ENCODE peak calls at places on chromosomes 1 and 21, in eight cellular contexts. Z is lung, U is tibial nerve, H is breast epithelium, D is sigmoid colon, V is endothelial cell of umbilical vein, F is epithelial cell of esophagus, M is natural killer cell. N is an unnamed sample.

GRCh38 chr1:153612111-153612754 is 704 bp downstream of the S100A16 start:
- DNase-seq in Z (no peak), U (no peak), H (peak; percentile 62), D (no peak), V (no peak), F (peak; percentile 33), M (no peak), N (no peak)

GRCh38 chr1:215637041-215637573 is 70.0 kb downstream of the KCTD3 start:
- DNase-seq in Z (no peak), U (peak; percentile 40), H (peak; percentile 79), D (peak; percentile 87), V (no peak), F (peak; percentile 32), M (no peak), N (peak; percentile 44)

GRCh38 chr1:182309631-182310351 is 81.8 kb downstream of the GLUL start:
- DNase-seq in Z (no peak), U (no peak), H (no peak), D (no peak), V (no peak), F (peak; percentile 5), M (no peak), N (no peak)

GRCh38 chr21:44857127-44857892 is 16.2 kb downstream of the PTTG1IP start:
- DNase-seq in Z (no peak), U (no peak), H (no peak), D (no peak), V (no peak), F (no peak), M (no peak), N (no peak)

GRCh38 chr1:7576946-7577657 is 194.0 kb upstream of the VAMP3 start:
- DNase-seq in Z (no peak), U (no peak), H (no peak), D (peak; percentile 52), V (peak; percentile 43), F (peak; percentile 18), M (no peak), N (no peak)

GRCh38 chr1:94236630-94237290 is 624 bp downstream of the ARHGAP29 start:
- DNase-seq in Z (peak; percentile 34), U (no peak), H (peak; percentile 30), D (peak; percentile 70), V (no peak), F (peak; percentile 68), M (no peak), N (no peak)

GRCh38 chr1:45009956-45010854 is 919 bp downstream of the HECTD3 start:
- DNase-seq in Z (no peak), U (no peak), H (peak; percentile 7), D (no peak), V (peak; percentile 24), F (peak; percentile 61), M (no peak), N (no peak)

GRCh38 chr1:53321366-53321765 is 6.5 kb downstream of the LRP8 start:
- DNase-seq in Z (no peak), U (no peak), H (no peak), D (no peak), V (peak; percentile 6), F (no peak), M (no peak), N (no peak)

GRCh38 chr1:147223740-147224615 is 1.2 kb downstream of the FMO5 start:
- DNase-seq in Z (no peak), U (no peak), H (no peak), D (no peak), V (no peak), F (no peak), M (no peak), N (no peak)

GRCh38 chr1:210627740-210628139 is 299.0 kb downstream of the HHAT start:
- DNase-seq in Z (no peak), U (no peak), H (no peak), D (no peak), V (no peak), F (no peak), M (no peak), N (no peak)

GRCh38 chr1:18580676-18581419 is 49.8 kb upstream of the PAX7 start:
- DNase-seq in Z (no peak), U (no peak), H (no peak), D (no peak), V (no peak), F (no peak), M (no peak), N (no peak)

GRCh38 chr21:45488839-45489479 is 53.3 kb downstream of the SLC19A1 start:
- DNase-seq in Z (no peak), U (no peak), H (no peak), D (no peak), V (no peak), F (no peak), M (no peak), N (no peak)

GRCh38 chr1:210260087-210260486 is 27.5 kb downstream of the SERTAD4 start:
- DNase-seq in Z (no peak), U (no peak), H (no peak), D (no peak), V (no peak), F (no peak), M (no peak), N (no peak)

GRCh38 chr1:39258146-39258924 is 53.8 kb downstream of the MACF1 start:
- DNase-seq in Z (peak; percentile 64), U (peak; percentile 63), H (peak; percentile 68), D (peak; percentile 93), V (peak; percentile 75), F (peak; percentile 71), M (peak; percentile 60), N (peak; percentile 67)

GRCh38 chr1:187092104-187092503 is 263.4 kb downstream of the PLA2G4A start:
- DNase-seq in Z (no peak), U (no peak), H (no peak), D (no peak), V (no peak), F (no peak), M (no peak), N (no peak)

GRCh38 chr1:207805841-207806421 is 54.1 kb downstream of the CD46 start:
- DNase-seq in Z (peak; percentile 76), U (peak; percentile 58), H (no peak), D (peak; percentile 96), V (peak; percentile 87), F (peak; percentile 97), M (no peak), N (peak; percentile 83)

GRCh38 chr1:155913969-155914757 is 3.0 kb upstream of the RIT1 start:
- DNase-seq in Z (no peak), U (no peak), H (no peak), D (no peak), V (no peak), F (no peak), M (no peak), N (no peak)

GRCh38 chr1:223504741-223505140 is 111.5 kb downstream of the CCDC185 start:
- DNase-seq in Z (peak; percentile 72), U (no peak), H (no peak), D (no peak), V (peak; percentile 30), F (peak; percentile 96), M (no peak), N (no peak)

GRCh38 chr1:42195841-42196240 is 31.3 kb upstream of the GUCA2A start:
- DNase-seq in Z (no peak), U (no peak), H (no peak), D (no peak), V (no peak), F (peak; percentile 57), M (no peak), N (no peak)

GRCh38 chr21:38170705-38171682 is 85.8 kb upstream of the KCNJ15 start:
- DNase-seq in Z (no peak), U (no peak), H (no peak), D (no peak), V (peak; percentile 45), F (peak; percentile 22), M (no peak), N (no peak)

GRCh38 chr1:25774921-25775774 is 24.8 kb upstream of the SELENON start:
- DNase-seq in Z (no peak), U (no peak), H (no peak), D (no peak), V (no peak), F (no peak), M (peak; percentile 22), N (no peak)

DNA sequence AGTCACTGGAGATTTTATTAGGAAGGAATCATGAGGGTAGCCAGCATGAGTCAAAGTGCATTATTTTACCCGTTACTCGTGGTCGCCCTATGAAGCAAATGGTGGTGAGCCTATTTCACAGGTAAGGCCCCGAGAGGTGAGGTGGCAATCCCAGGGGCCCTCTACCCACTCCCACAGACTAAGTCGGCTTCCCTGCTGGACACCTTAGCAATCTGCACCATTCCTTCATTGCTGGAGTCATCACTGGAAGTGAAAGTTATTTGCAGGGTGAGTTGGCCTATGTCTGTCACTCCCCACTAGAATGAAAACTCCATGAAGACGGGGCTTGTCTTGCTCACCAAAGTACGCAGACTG is 52.7 kb downstream of the TOMM20 start:
- DNase-seq in Z (no peak), U (no peak), H (no peak), D (no peak), V (no peak), F (no peak), M (no peak), N (no peak)
- TF ChIP-seq CTCF in Z (no peak), U (no peak), H (no peak), D (no peak), V (no peak), F (no peak), M (no peak), N (no peak)

GRCh38 chr1:58013237-58013636 is 533.3 kb downstream of the OMA1 start:
- DNase-seq in Z (no peak), U (no peak), H (no peak), D (no peak), V (no peak), F (no peak), M (no peak), N (no peak)
- TF ChIP-seq CTCF in Z (no peak), U (no peak), H (no peak), D (no peak), V (no peak), F (no peak), M (no peak), N (no peak)

GRCh38 chr21:35824136-35824535 is 236.2 kb downstream of the SETD4 start:
- DNase-seq in Z (no peak), U (no peak), H (no peak), D (no peak), V (no peak), F (no peak), M (no peak), N (no peak)

GRCh38 chr21:35814858-35815619 is 245.3 kb downstream of the SETD4 start:
- DNase-seq in Z (no peak), U (no peak), H (no peak), D (no peak), V (no peak), F (peak; percentile 41), M (no peak), N (no peak)

GRCh38 chr21:35819134-35819533 is 241.2 kb downstream of the SETD4 start:
- DNase-seq in Z (no peak), U (no peak), H (no peak), D (no peak), V (no peak), F (no peak), M (no peak), N (no peak)

GRCh38 chr21:35812679-35813078 is 247.6 kb downstream of the SETD4 start:
- DNase-seq in Z (no peak), U (no peak), H (no peak), D (no peak), V (no peak), F (no peak), M (no peak), N (no peak)

GRCh38 chr21:35818597-35818996 is 241.7 kb downstream of the SETD4 start:
- DNase-seq in Z (no peak), U (no peak), H (no peak), D (no peak), V (no peak), F (no peak), M (no peak), N (no peak)
- TF ChIP-seq CTCF in Z (no peak), U (no peak), H (no peak), D (no peak), V (no peak), F (no peak), M (no peak), N (no peak)

GRCh38 chr1:1531947-1532346 is 8.5 kb downstream of the TMEM240 start:
- DNase-seq in Z (no peak), U (no peak), H (no peak), D (no peak), V (no peak), F (no peak), M (no peak), N (no peak)
- TF ChIP-seq CTCF in Z (no peak), U (no peak), H (no peak), D (no peak), V (no peak), F (no peak), M (no peak), N (no peak)